ENCODE peak calls at places on chromosomes 6 and 20, in five cellular contexts. B, G, S, U and Z are unnamed samples.

GRCh38 chr6:68951350-68951749 is 316.3 kb downstream of the ADGRB3 start:
- DNase-seq in B (no peak), G (no peak), S (no peak), U (no peak), Z (no peak)

GRCh38 chr6:88823998-88824397 is 139.4 kb downstream of the RNGTT start:
- DNase-seq in B (no peak), G (peak), S (no peak), U (peak), Z (no peak)

GRCh38 chr6:41939848-41940758 is 1.5 kb downstream of the CCND3 start:
- DNase-seq in B (no peak), G (peak), S (peak), U (peak), Z (no peak)

GRCh38 chr20:35523298-35523888 is 6.1 kb downstream of the C20orf173 start:
- DNase-seq in B (no peak), G (no peak), S (peak), U (peak), Z (peak)

GRCh38 chr6:28053584-28053983 is 26.8 kb upstream of the ZNF165 start:
- DNase-seq in B (no peak), G (no peak), S (no peak), U (no peak), Z (no peak)

GRCh38 chr6:56349196-56349595 is 101.8 kb upstream of the COL21A1 start:
- DNase-seq in B (no peak), G (peak), S (no peak), U (no peak), Z (no peak)

GRCh38 chr6:68045193-68045592 is 589.9 kb upstream of the ADGRB3 start:
- DNase-seq in B (no peak), G (no peak), S (no peak), U (no peak), Z (no peak)

GRCh38 chr6:110255356-110255755 is 75.1 kb downstream of the CDC40 start:
- DNase-seq in B (no peak), G (no peak), S (peak), U (peak), Z (no peak)

GRCh38 chr20:17961600-17961965 is 7.0 kb downstream of the SNX5 start:
- DNase-seq in B (no peak), G (no peak), S (no peak), U (no peak), Z (no peak)